ENCODE peak calls at places on chromosomes 2 and 18, in four cellular contexts. B, L, N and K are unnamed samples.

GRCh38 chr2:148726228-148726627 is 81.7 kb downstream of the EPC2 start:
- DNase-seq in B (no peak), L (peak; percentile 11), N (no peak), K (no peak)

GRCh38 chr2:17962874-17963273 is 84.4 kb downstream of the KCNS3 start:
- DNase-seq in B (peak; percentile 19), L (peak; percentile 19), N (peak; percentile 24), K (no peak)

GRCh38 chr2:3269425-3270094 is 108.1 kb downstream of the EIPR1 start:
- DNase-seq in B (no peak), L (no peak), N (no peak), K (no peak)

GRCh38 chr18:44771957-44772917 is 91.5 kb downstream of the SETBP1 start:
- DNase-seq in B (no peak), L (no peak), N (peak; percentile 77), K (peak; percentile 38)

GRCh38 chr2:161988589-161988988 is 85.4 kb downstream of the DPP4 start:
- DNase-seq in B (no peak), L (no peak), N (peak; percentile 30), K (no peak)

GRCh38 chr18:3683483-3683882 is 233.5 kb downstream of the TGIF1 start:
- DNase-seq in B (no peak), L (no peak), N (no peak), K (no peak)

GRCh38 chr2:75025216-75025615 is 66.8 kb downstream of the POLE4 start:
- DNase-seq in B (no peak), L (no peak), N (no peak), K (no peak)

GRCh38 chr2:216429403-216429802 is 17.1 kb downstream of the SMARCAL1 start:
- DNase-seq in B (no peak), L (no peak), N (no peak), K (no peak)

GRCh38 chr2:136538489-136538888 is 226.9 kb upstream of the THSD7B start:
- DNase-seq in B (no peak), L (no peak), N (no peak), K (no peak)

GRCh38 chr18:53757346-53757745 is 467.1 kb downstream of the MBD2 start:
- DNase-seq in B (no peak), L (no peak), N (peak; percentile 43), K (no peak)

GRCh38 chr18:62863629-62864028 is 148.3 kb downstream of the PHLPP1 start:
- DNase-seq in B (peak; percentile 51), L (peak; percentile 59), N (peak; percentile 66), K (no peak)

GRCh38 chr18:33578371-33579146 is 540 bp downstream of the ASXL3 start:
- DNase-seq in B (no peak), L (no peak), N (peak; percentile 10), K (no peak)

GRCh38 chr2:54332386-54332785 is 76.4 kb upstream of the TSPYL6 start:
- DNase-seq in B (no peak), L (no peak), N (no peak), K (no peak)

GRCh38 chr18:9949315-9949714 is 35.5 kb downstream of the VAPA start:
- DNase-seq in B (no peak), L (no peak), N (no peak), K (no peak)

GRCh38 chr2:189217546-189217945 is 38.0 kb upstream of the COL5A2 start:
- DNase-seq in B (no peak), L (no peak), N (peak; percentile 92), K (no peak)

GRCh38 chr2:175684466-175684865 is 317.6 kb downstream of the LNPK start:
- DNase-seq in B (no peak), L (peak; percentile 1), N (no peak), K (no peak)

GRCh38 chr2:142865924-142866323 is 11.5 kb upstream of the KYNU start:
- DNase-seq in B (no peak), L (no peak), N (peak; percentile 59), K (no peak)

GRCh38 chr2:231905026-231905425 is 21.2 kb downstream of the NPPC start:
- DNase-seq in B (no peak), L (no peak), N (no peak), K (no peak)

GRCh38 chr2:222907790-222908431 is 47.1 kb downstream of the ACSL3 start:
- DNase-seq in B (no peak), L (no peak), N (peak; percentile 67), K (no peak)

GRCh38 chr2:82124629-82125028 is 1820.1 kb upstream of the LRRTM1 start:
- DNase-seq in B (no peak), L (no peak), N (peak; percentile 2), K (no peak)

GRCh38 chr2:27954771-27955384 is 64.3 kb downstream of the BABAM2 start:
- DNase-seq in B (peak; percentile 91), L (peak; percentile 92), N (peak; percentile 99), K (no peak)

GRCh38 chr2:220753486-220753885 is 818.6 kb downstream of the EPHA4 start:
- DNase-seq in B (no peak), L (no peak), N (no peak), K (no peak)

GRCh38 chr2:30226144-30227032 is 4.9 kb upstream of the LBH start:
- DNase-seq in B (no peak), L (no peak), N (peak; percentile 67), K (no peak)

GRCh38 chr2:239639366-239640185 is 238.8 kb upstream of the HDAC4 start:
- DNase-seq in B (no peak), L (no peak), N (no peak), K (no peak)

GRCh38 chr2:97673915-97674283 is 4.4 kb downstream of the C2orf92 start:
- DNase-seq in B (no peak), L (no peak), N (no peak), K (no peak)

GRCh38 chr18:9434240-9434701 is 41.0 kb upstream of the RALBP1 start:
- DNase-seq in B (no peak), L (no peak), N (no peak), K (no peak)

GRCh38 chr2:70725505-70725904 is 42.5 kb downstream of the ADD2 start:
- DNase-seq in B (no peak), L (no peak), N (no peak), K (no peak)

GRCh38 chr2:64548795-64549194 is 24.7 kb downstream of the AFTPH start:
- DNase-seq in B (no peak), L (no peak), N (no peak), K (no peak)

GRCh38 chr2:121335294-121336290 is 50.6 kb upstream of the TFCP2L1 start:
- DNase-seq in B (no peak), L (no peak), N (peak; percentile 30), K (no peak)

GRCh38 chr2:152326710-152327109 is 8.3 kb upstream of the FMNL2 start:
- DNase-seq in B (no peak), L (no peak), N (no peak), K (no peak)

GRCh38 chr2:16615687-16616615 is 49.7 kb downstream of the CYRIA start:
- DNase-seq in B (no peak), L (no peak), N (no peak), K (no peak)

GRCh38 chr2:16620590-16620989 is 45.0 kb downstream of the CYRIA start:
- DNase-seq in B (no peak), L (peak; percentile 57), N (no peak), K (no peak)

GRCh38 chr2:16619576-16620245 is 45.9 kb downstream of the CYRIA start:
- DNase-seq in B (no peak), L (no peak), N (no peak), K (no peak)

GRCh38 chr2:16615246-16615645 is 50.4 kb downstream of the CYRIA start:
- DNase-seq in B (no peak), L (no peak), N (no peak), K (no peak)

DNA sequence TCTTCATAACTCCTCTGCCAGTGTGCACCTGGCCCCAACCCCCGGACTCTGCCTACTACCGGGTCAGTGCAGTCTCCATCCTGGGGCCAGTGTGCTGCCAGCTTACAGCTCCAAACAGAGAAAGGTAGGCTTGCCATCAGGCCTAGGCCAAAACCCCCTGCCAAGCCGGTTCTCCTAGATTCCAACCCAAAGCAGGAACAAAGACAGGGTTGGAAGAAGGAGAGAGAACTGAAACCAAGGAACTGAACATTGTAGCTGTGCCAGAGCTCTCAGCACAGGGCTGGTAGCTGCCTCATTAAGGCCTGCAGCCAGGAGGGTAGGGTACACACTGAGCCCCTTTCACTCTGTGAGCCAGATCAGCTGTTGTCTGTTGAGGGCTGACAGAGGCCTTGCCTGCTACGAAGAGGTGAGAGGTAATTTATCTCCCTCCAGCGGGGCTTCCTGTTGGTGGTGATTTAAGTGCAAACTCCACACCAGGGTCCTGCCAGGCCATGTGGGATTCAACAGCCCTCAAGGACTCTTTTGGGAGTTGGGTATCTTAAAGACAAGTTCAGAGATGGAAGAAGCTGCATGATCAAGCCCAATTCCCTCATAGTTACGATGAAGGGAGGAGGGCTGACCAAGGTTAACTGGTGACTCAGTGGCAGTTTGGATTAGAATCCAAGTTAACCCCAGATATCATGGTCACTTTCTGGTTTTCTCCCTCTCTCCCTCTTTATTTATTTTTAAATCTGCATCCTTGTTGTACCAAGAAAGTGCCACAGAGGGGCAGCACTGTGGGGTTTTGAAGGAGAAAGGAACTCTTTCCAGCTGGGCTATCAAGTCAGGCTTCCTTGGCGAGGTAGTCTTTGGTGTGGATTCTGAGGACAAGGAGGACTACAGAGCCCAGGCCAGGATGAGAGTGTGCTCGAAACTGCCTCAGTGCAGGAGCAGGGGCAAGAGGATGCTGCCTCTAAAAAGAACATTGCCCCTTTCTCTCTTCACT is 48.1 kb downstream of the CYRIA start:
- DNase-seq in B (no peak), L (no peak), N (peak; percentile 68), K (peak; percentile 63)
- TF ChIP-seq CTCF in B (no peak), L (peak; percentile 66), N (peak; percentile 75), K (peak; percentile 46)

GRCh38 chr2:172198908-172199307 is 96.2 kb upstream of the DLX2 start:
- DNase-seq in B (no peak), L (peak; percentile 79), N (no peak), K (no peak)
- H3K4me3 ChIP-seq in B (no peak overlapping the region), L (no peak overlapping the region), N (no peak overlapping the region), K (no peak overlapping the region)

DNA sequence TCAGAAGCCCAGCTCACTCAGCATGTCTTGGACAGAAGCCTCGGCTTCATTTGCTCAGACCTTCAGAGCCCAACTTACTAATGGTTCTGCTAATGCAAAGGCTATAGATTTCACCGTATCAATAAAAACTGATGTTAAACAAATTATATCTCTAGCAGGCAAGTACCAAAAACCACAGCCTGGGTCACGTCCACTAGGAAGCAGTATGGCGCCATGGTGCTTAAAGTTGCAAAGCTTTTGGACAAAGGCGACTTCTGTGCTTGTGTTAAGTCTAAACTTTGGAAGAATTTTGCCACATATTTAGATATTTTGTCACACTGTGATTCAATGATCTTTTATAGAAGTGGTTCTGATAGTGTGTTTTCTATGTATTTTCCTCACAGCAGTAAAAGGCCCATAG is 276.8 kb upstream of the PARD3B start:
- DNase-seq in B (no peak), L (no peak), N (peak; percentile 13), K (no peak)
- TF ChIP-seq CTCF in B (no peak), L (no peak), N (peak; percentile 20), K (peak; percentile 33)

GRCh38 chr18:58694221-58694620 is 23.0 kb downstream of the MALT1 start:
- DNase-seq in B (no peak), L (no peak), N (no peak), K (no peak)
- H3K4me3 ChIP-seq in B (no peak overlapping the region), L (no peak overlapping the region), N (no peak overlapping the region), K (no peak overlapping the region)

GRCh38 chr2:104412384-104412783 is 441.5 kb upstream of the POU3F3 start:
- DNase-seq in B (no peak), L (no peak), N (peak; percentile 6), K (no peak)
- TF ChIP-seq CTCF in B (no peak), L (peak; percentile 23), N (peak; percentile 45), K (peak; percentile 69)

GRCh38 chr2:66447676-66448075 is 12.8 kb downstream of the MEIS1 start:
- DNase-seq in B (no peak), L (no peak), N (no peak), K (no peak)
- H3K4me3 ChIP-seq in B (peak overlapping the region; percentile 83), L (no peak overlapping the region), N (no peak overlapping the region), K (no peak overlapping the region)

GRCh38 chr2:119823734-119824334 is 64.1 kb downstream of the PTPN4 start:
- DNase-seq in B (peak; percentile 25), L (no peak), N (peak; percentile 74), K (no peak)
- TF ChIP-seq CTCF in B (peak; percentile 67), L (peak; percentile 66), N (peak; percentile 87), K (peak; percentile 54)

GRCh38 chr2:230412369-230412706 is 3.7 kb upstream of the SP100 start:
- DNase-seq in B (no peak), L (no peak), N (no peak), K (no peak)
- H3K4me3 ChIP-seq in B (peak overlapping the region; percentile 57), L (peak overlapping the region; percentile 59), N (peak overlapping the region; percentile 77), K (peak overlapping the region; percentile 59)